ENCODE peak calls at places on chromosomes 5 and 9, in seven cellular contexts. M, Y, L, N, C, H and K are unnamed samples.

GRCh38 chr9:34644766-34645314 is 1.6 kb upstream of the GALT start:
- DNase-seq in C (no peak), L (no peak), N (no peak), Y (peak; percentile 56), H (no peak), M (no peak), K (no peak)

GRCh38 chr9:14661421-14662059 is 31.7 kb downstream of the ZDHHC21 start:
- DNase-seq in M (peak; percentile 62), N (peak; percentile 42), H (peak; percentile 9), L (no peak), Y (peak; percentile 54), C (no peak), K (peak; percentile 36)

GRCh38 chr5:137751869-137752491 is 2.2 kb downstream of the HNRNPA0 start:
- DNase-seq in N (peak; percentile 85), M (peak; percentile 91), C (no peak), L (peak; percentile 28), H (peak; percentile 39), Y (peak; percentile 79), K (no peak)

GRCh38 chr9:27053369-27054057 is 48.0 kb upstream of the LRRC19 start:
- DNase-seq in H (no peak), Y (no peak), M (no peak), C (no peak), N (no peak), L (no peak), K (no peak)

GRCh38 chr5:19874811-19875210 is 113.2 kb downstream of the CDH18 start:
- DNase-seq in N (no peak), M (no peak), C (no peak), Y (no peak), L (no peak), H (no peak), K (no peak)

GRCh38 chr5:172052454-172053236 is 46.2 kb upstream of the FBXW11 start:
- DNase-seq in C (peak; percentile 86), M (peak; percentile 94), H (no peak), N (peak; percentile 90), Y (no peak), L (no peak), K (no peak)

GRCh38 chr9:79980440-79980839 is 408.7 kb downstream of the TLE4 start:
- DNase-seq in N (no peak), C (no peak), L (no peak), H (no peak), M (no peak), Y (no peak), K (no peak)

GRCh38 chr9:23145467-23145866 is 680.6 kb downstream of the ELAVL2 start:
- DNase-seq in Y (no peak), C (no peak), M (no peak), N (no peak), H (no peak), L (no peak), K (no peak)

GRCh38 chr9:87670572-87671264 is 55.2 kb upstream of the CTSL start:
- DNase-seq in N (no peak), L (no peak), H (no peak), M (no peak), Y (no peak), C (no peak), K (no peak)

GRCh38 chr5:55625603-55625875 is 86.6 kb downstream of the SLC38A9 start:
- DNase-seq in M (no peak), N (no peak), Y (peak; percentile 65), L (no peak), H (no peak), C (no peak), K (no peak)

GRCh38 chr9:136089697-136090045 is 5.4 kb downstream of the NACC2 start:
- DNase-seq in C (no peak), N (peak; percentile 58), L (no peak), M (peak; percentile 71), H (no peak), Y (no peak), K (no peak)

GRCh38 chr5:23461576-23461975 is 45.8 kb upstream of the PRDM9 start:
- DNase-seq in H (no peak), N (no peak), Y (no peak), M (no peak), C (no peak), L (no peak), K (no peak)

GRCh38 chr9:120344230-120344629 is 235.7 kb downstream of the CDK5RAP2 start:
- DNase-seq in N (peak; percentile 93), M (peak; percentile 62), H (no peak), C (no peak), L (no peak), Y (no peak), K (no peak)

GRCh38 chr5:178329331-178329730 is 96.7 kb upstream of the PHYKPL start:
- DNase-seq in C (peak; percentile 27), L (no peak), M (no peak), H (no peak), N (no peak), Y (no peak), K (no peak)

GRCh38 chr5:177537389-177538361 is 16.7 kb downstream of the FAM193B start:
- DNase-seq in M (peak; percentile 94), L (no peak), C (no peak), Y (peak; percentile 35), H (no peak), N (peak; percentile 84), K (no peak)

GRCh38 chr9:18629136-18629535 is 155.2 kb downstream of the ADAMTSL1 start:
- DNase-seq in L (no peak), M (peak; percentile 60), Y (no peak), N (no peak), C (no peak), H (no peak), K (no peak)

GRCh38 chr5:147143215-147143614 is 91.6 kb upstream of the STK32A start:
- DNase-seq in Y (no peak), H (no peak), C (no peak), M (no peak), L (no peak), N (no peak), K (no peak)

DNA sequence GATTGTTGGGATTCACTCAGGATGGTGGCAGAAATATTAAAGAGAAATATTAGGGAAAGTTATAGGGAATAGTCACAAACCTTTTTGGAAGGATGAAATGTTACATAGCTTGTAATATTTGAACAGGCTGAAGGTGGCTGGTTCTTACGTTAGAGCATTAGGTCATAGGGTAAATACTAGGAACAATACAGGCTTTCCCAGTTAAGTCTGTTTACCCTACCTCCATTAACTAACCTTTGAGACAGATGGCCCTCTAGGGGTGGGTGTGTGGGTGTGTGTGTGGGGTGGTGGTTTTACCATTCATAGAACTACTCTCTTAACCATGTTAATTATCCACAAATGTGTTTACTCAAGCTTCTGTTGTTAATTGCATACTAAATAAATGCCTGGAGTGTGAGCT is 94.3 kb upstream of the STK32A start:
- DNase-seq in L (no peak), N (no peak), Y (no peak), M (no peak), H (no peak), C (no peak), K (no peak)
- TF ChIP-seq CTCF in L (no peak), N (no peak), Y (no peak), M (no peak), H (no peak), C (no peak), K (no peak)

GRCh38 chr9:130327781-130328348 is 62.3 kb downstream of the HMCN2 start:
- DNase-seq in C (peak; percentile 85), L (no peak), N (peak; percentile 82), M (no peak), Y (no peak), H (no peak), K (no peak)
- TF ChIP-seq CTCF in C (no peak), L (no peak), N (no peak), M (no peak), Y (no peak), H (no peak), K (no peak)

DNA sequence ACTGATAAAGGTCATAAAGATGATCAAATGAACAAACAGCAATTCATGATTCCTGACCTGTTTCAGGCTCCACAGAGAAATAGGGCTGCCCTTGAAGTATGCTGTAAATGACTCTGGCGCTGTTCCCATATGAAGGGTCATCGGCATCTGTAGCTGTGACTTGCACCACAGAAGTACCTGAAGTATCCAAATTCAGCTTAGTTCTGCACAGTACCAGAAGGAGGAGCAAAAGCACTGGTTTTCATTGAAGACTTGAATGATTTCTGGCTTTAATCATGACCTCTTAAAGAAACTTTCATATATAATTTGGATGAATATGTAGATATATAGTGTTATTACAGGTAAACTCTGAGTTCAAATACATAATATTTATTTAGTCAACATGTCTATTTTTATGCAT is 109.1 kb downstream of the CDH10 start:
- DNase-seq in Y (peak; percentile 33), M (no peak), N (no peak), C (no peak), H (no peak), L (no peak), K (no peak)
- TF ChIP-seq CTCF in Y (peak; percentile 45), M (no peak), N (no peak), C (no peak), H (no peak), L (no peak), K (no peak)

DNA sequence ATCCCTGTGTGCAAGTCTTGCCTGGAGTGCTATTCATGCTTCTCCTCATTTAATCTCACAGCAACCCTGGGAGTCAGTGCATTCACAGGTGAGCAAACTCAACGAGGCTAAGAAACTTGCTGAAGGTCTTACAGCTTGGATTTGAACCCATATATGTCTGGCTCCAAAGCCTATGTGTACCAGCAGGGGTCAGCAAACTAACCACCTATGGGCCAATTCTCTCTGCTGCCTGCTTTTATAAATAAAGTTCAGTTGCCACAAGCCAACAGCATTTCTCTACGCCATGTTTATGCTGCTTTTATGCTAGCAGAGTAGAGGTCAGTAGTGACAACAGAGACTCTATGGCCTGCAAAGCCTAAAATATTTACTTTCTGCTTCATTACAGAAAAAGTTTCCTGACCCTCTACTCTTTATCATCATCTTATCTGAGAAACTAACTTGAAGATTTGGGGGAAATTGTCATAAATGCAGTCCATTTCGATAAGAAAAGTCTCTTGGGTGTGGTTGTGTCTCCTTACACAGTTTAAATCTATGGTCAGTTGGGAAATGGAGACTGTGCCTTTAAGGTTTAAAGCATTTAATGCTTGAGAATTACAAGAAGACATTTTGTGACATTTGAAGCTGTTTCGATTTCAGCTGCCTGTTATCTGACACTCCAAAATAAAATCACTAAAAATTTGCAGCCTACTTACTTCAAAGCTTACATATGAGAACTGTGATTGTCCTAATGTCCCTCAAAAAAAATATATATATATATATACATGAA is 137.7 kb downstream of the PRELID2 start:
- DNase-seq in Y (peak; percentile 68), C (no peak), N (peak; percentile 71), M (peak; percentile 61), H (peak; percentile 63), L (no peak), K (peak; percentile 17)
- TF ChIP-seq CTCF in Y (peak; percentile 78), C (no peak), N (peak; percentile 83), M (peak; percentile 63), H (peak; percentile 69), L (no peak), K (peak; percentile 56)

GRCh38 chr9:35783418-35783817 is 8.0 kb upstream of the NPR2 start:
- DNase-seq in N (no peak), L (no peak), M (no peak), H (no peak), Y (no peak), C (no peak), K (no peak)
- TF ChIP-seq CTCF in N (no peak), L (no peak), M (no peak), H (no peak), Y (no peak), C (no peak), K (no peak)

GRCh38 chr5:52787600-52788504 is at the start of the genes ITGA1 and PELO:
- DNase-seq in N (peak; percentile 76), M (peak; percentile 80), C (peak; percentile 79), L (peak; percentile 62), Y (peak; percentile 86), H (peak; percentile 45), K (peak; percentile 69)
- TF ChIP-seq CTCF in N (no peak), M (no peak), C (peak; percentile 16), L (peak; percentile 7), Y (peak; percentile 66), H (peak; percentile 13), K (peak; percentile 59)

GRCh38 chr5:113612060-113612496 is 98.6 kb downstream of the YTHDC2 start:
- DNase-seq in Y (peak; percentile 60), H (peak; percentile 43), M (peak; percentile 55), N (peak; percentile 47), L (peak; percentile 32), C (no peak), K (peak; percentile 71)
- TF ChIP-seq CTCF in Y (peak; percentile 69), H (peak; percentile 65), M (peak; percentile 61), N (peak; percentile 56), L (peak; percentile 78), C (peak; percentile 53), K (peak; percentile 58)